ENCODE peak calls at places on chromosomes 7 and 10, in four cellular contexts. One of them, this sample, is unnamed.

GRCh38 chr7:152411389-152411788 is 24.4 kb downstream of the KMT2C start:
- DNase-seq in K562: peak
- DNase-seq in HepG2: no peak
- DNase-seq in GM12878: no peak
- DNase-seq in this sample: peak

GRCh38 chr7:148185050-148185449 is 405.5 kb upstream of the C7orf33 start:
- DNase-seq in K562: no peak
- DNase-seq in HepG2: no peak
- DNase-seq in GM12878: no peak
- DNase-seq in this sample: no peak

GRCh38 chr7:66837007-66837406 is 84.0 kb upstream of the TMEM248 start:
- DNase-seq in K562: peak
- DNase-seq in HepG2: peak
- DNase-seq in GM12878: no peak
- DNase-seq in this sample: no peak

GRCh38 chr7:114986181-114986800 is 64.4 kb downstream of the MDFIC start:
- DNase-seq in K562: no peak
- DNase-seq in HepG2: no peak
- DNase-seq in GM12878: no peak
- DNase-seq in this sample: no peak

GRCh38 chr7:142391191-142391992 is 133.5 kb upstream of the PRSS58 start:
- DNase-seq in K562: peak
- DNase-seq in HepG2: no peak
- DNase-seq in GM12878: no peak
- DNase-seq in this sample: peak

GRCh38 chr10:69866688-69867461 is 65.2 kb downstream of the COL13A1 start:
- DNase-seq in K562: no peak
- DNase-seq in HepG2: no peak
- DNase-seq in GM12878: no peak
- DNase-seq in this sample: no peak

GRCh38 chr10:3238115-3238871 is 65.7 kb upstream of the PITRM1 start:
- DNase-seq in K562: no peak
- DNase-seq in HepG2: no peak
- DNase-seq in GM12878: no peak
- DNase-seq in this sample: no peak

GRCh38 chr10:78361031-78361430 is 327.4 kb downstream of the RPS24 start:
- DNase-seq in K562: no peak
- DNase-seq in HepG2: no peak
- DNase-seq in GM12878: no peak
- DNase-seq in this sample: no peak

GRCh38 chr10:131930150-131930549 is 29.3 kb downstream of the PPP2R2D start:
- DNase-seq in K562: no peak
- DNase-seq in HepG2: no peak
- DNase-seq in GM12878: no peak
- DNase-seq in this sample: no peak

GRCh38 chr10:123213192-123213591 is 59.0 kb downstream of the BUB3 start:
- DNase-seq in K562: peak
- DNase-seq in HepG2: no peak
- DNase-seq in GM12878: no peak
- DNase-seq in this sample: no peak

GRCh38 chr7:45162943-45163691 is 5.5 kb downstream of the RAMP3 start:
- DNase-seq in K562: no peak
- DNase-seq in HepG2: no peak
- DNase-seq in GM12878: no peak
- DNase-seq in this sample: no peak

GRCh38 chr7:93315896-93316295 is 83.7 kb downstream of the VPS50 start:
- DNase-seq in K562: no peak
- DNase-seq in HepG2: no peak
- DNase-seq in GM12878: no peak
- DNase-seq in this sample: no peak

GRCh38 chr7:105675873-105676484 is 94.7 kb upstream of the EFCAB10 start:
- DNase-seq in K562: no peak
- DNase-seq in HepG2: no peak
- DNase-seq in GM12878: no peak
- DNase-seq in this sample: no peak

GRCh38 chr10:70106958-70107791 is 25.4 kb downstream of the AIFM2 start:
- DNase-seq in K562: peak
- DNase-seq in HepG2: peak
- DNase-seq in GM12878: peak
- DNase-seq in this sample: peak

GRCh38 chr10:631266-631665 is 58.2 kb downstream of the DIP2C start:
- DNase-seq in K562: no peak
- DNase-seq in HepG2: no peak
- DNase-seq in GM12878: no peak
- DNase-seq in this sample: no peak

GRCh38 chr10:103682042-103682441 is 173.3 kb downstream of the SH3PXD2A start:
- DNase-seq in K562: no peak
- DNase-seq in HepG2: no peak
- DNase-seq in GM12878: no peak
- DNase-seq in this sample: no peak

GRCh38 chr7:38292442-38292841 is 19.0 kb upstream of the TARP start:
- DNase-seq in K562: no peak
- DNase-seq in HepG2: no peak
- DNase-seq in GM12878: no peak
- DNase-seq in this sample: no peak

GRCh38 chr7:142528608-142529408 is 220.5 kb upstream of the PRSS1 start:
- DNase-seq in K562: no peak
- DNase-seq in HepG2: no peak
- DNase-seq in GM12878: no peak
- DNase-seq in this sample: peak

GRCh38 chr7:128739990-128740682 is 977 bp downstream of the CALU start:
- DNase-seq in K562: no peak
- DNase-seq in HepG2: no peak
- DNase-seq in GM12878: no peak
- DNase-seq in this sample: no peak

GRCh38 chr10:112724404-112724991 is 225.5 kb upstream of the TCF7L2 start:
- DNase-seq in K562: no peak
- DNase-seq in HepG2: peak
- DNase-seq in GM12878: no peak
- DNase-seq in this sample: peak

GRCh38 chr7:79137942-79138341 is 315.5 kb downstream of the MAGI2 start:
- DNase-seq in K562: no peak
- DNase-seq in HepG2: no peak
- DNase-seq in GM12878: no peak
- DNase-seq in this sample: no peak

GRCh38 chr10:91652364-91652763 is 19.5 kb upstream of the PPP1R3C start:
- DNase-seq in K562: no peak
- DNase-seq in HepG2: peak
- DNase-seq in GM12878: no peak
- DNase-seq in this sample: no peak

GRCh38 chr10:15548331-15548730 is 171.4 kb downstream of the ITGA8 start:
- DNase-seq in K562: no peak
- DNase-seq in HepG2: no peak
- DNase-seq in GM12878: no peak
- DNase-seq in this sample: no peak
- TF ChIP-seq FOXK2 in K562: no peak
- TF ChIP-seq FOXK2 in HepG2: no peak
- TF ChIP-seq FOXK2 in GM12878: no peak
- TF ChIP-seq FOXK2 in this sample: no peak

GRCh38 chr10:20596065-20596760 is 300.9 kb downstream of the NEBL start:
- DNase-seq in K562: no peak
- DNase-seq in HepG2: no peak
- DNase-seq in GM12878: no peak
- DNase-seq in this sample: no peak
- TF ChIP-seq FOXM1 in K562: no peak
- TF ChIP-seq FOXM1 in HepG2: no peak
- TF ChIP-seq FOXM1 in GM12878: no peak
- TF ChIP-seq FOXM1 in this sample: no peak

GRCh38 chr7:103905997-103906396 is 83.5 kb downstream of the RELN start:
- DNase-seq in K562: no peak
- DNase-seq in HepG2: no peak
- DNase-seq in GM12878: no peak
- DNase-seq in this sample: no peak

DNA sequence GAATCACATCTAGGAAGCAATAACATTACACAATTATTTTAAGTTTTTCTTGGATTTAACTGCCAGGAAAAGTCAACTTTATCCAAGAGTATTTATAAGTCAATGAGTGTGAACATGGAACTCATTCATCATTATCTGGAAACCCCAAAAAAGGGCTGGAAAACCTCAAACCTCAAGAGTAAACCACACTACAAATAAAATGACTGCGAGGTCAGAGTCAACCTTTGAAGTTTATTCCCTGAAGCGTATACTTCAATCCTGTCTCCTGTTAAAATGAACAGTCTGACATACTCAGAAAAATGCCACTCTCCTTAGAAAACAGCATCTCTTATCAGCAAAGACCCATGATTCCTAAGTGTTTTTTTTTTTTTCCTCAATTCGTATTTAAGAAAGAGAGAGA is 86.5 kb downstream of the RELN start:
- DNase-seq in K562: no peak
- DNase-seq in HepG2: no peak
- DNase-seq in GM12878: no peak
- DNase-seq in this sample: no peak
- TF ChIP-seq FOXK2 in K562: no peak
- TF ChIP-seq FOXK2 in HepG2: no peak
- TF ChIP-seq FOXK2 in GM12878: no peak
- TF ChIP-seq FOXK2 in this sample: no peak

GRCh38 chr7:6630007-6630849 is 6.9 kb upstream of the ZNF316 start:
- DNase-seq in K562: no peak
- DNase-seq in HepG2: no peak
- DNase-seq in GM12878: no peak
- DNase-seq in this sample: no peak

GRCh38 chr7:6631605-6632004 is 5.5 kb upstream of the ZNF316 start:
- DNase-seq in K562: no peak
- DNase-seq in HepG2: no peak
- DNase-seq in GM12878: no peak
- DNase-seq in this sample: no peak

GRCh38 chr7:6623589-6624245 is 8.3 kb downstream of the ZNF853 start:
- DNase-seq in K562: no peak
- DNase-seq in HepG2: no peak
- DNase-seq in GM12878: no peak
- DNase-seq in this sample: no peak

GRCh38 chr7:6624246-6624611 is 8.8 kb downstream of the ZNF853 start:
- DNase-seq in K562: no peak
- DNase-seq in HepG2: no peak
- DNase-seq in GM12878: no peak
- DNase-seq in this sample: no peak

GRCh38 chr7:6628045-6628444 is 9.1 kb upstream of the ZNF316 start:
- DNase-seq in K562: no peak
- DNase-seq in HepG2: no peak
- DNase-seq in GM12878: no peak
- DNase-seq in this sample: no peak
- TF ChIP-seq FOXM1 in K562: no peak
- TF ChIP-seq FOXM1 in HepG2: no peak
- TF ChIP-seq FOXM1 in GM12878: no peak
- TF ChIP-seq FOXM1 in this sample: no peak

DNA sequence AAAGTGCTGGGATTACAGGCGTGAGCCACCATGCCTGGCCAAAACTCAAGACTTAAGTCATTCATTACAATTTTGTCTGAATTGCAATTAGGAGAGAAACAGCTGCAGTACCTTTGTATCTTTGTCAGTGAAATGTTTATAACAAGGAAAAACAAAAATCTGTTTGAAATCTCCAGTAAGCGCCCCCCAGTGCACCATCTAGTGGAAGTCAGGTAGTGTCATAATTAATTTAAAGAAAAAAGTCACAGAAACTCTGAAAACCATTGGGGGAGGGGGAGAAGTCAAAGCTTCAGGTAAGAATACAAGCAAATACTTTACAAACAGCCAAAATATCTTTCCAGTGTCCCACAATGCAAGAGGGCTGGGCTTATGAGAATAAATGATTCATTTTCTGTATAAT is 2.8 kb downstream of the MPP7 start:
- DNase-seq in K562: peak
- DNase-seq in HepG2: no peak
- DNase-seq in GM12878: no peak
- DNase-seq in this sample: no peak
- TF ChIP-seq FOXK2 in K562: no peak
- TF ChIP-seq FOXK2 in HepG2: no peak
- TF ChIP-seq FOXK2 in GM12878: no peak
- TF ChIP-seq FOXK2 in this sample: no peak

DNA sequence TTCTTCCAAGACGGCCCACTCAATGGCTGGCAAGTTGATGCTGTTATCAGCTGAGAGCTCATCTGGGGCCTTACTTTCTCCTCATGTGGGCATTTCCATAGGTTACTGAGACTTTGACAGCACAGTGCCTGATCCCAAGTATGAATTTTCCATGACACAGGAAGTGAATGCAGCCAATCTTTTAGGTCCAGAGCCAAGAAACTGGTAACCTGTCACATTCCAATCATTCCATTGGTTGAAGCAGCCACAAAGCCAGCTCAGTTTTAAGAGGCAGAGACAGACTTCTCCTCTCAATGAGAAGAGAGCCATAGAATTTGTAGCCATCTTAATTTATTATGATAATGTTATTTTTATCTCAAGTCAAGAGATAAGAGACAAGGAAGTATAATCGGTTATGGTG is 775.5 kb downstream of the CNTNAP2 start:
- DNase-seq in K562: no peak
- DNase-seq in HepG2: no peak
- DNase-seq in GM12878: no peak
- DNase-seq in this sample: no peak
- TF ChIP-seq FOXM1 in K562: no peak
- TF ChIP-seq FOXM1 in HepG2: no peak
- TF ChIP-seq FOXM1 in GM12878: no peak
- TF ChIP-seq FOXM1 in this sample: no peak

GRCh38 chr10:5046410-5046809 is 42.8 kb upstream of the AKR1C2 start:
- DNase-seq in K562: no peak
- DNase-seq in HepG2: no peak
- DNase-seq in GM12878: no peak
- DNase-seq in this sample: no peak
- TF ChIP-seq FOXK2 in K562: no peak
- TF ChIP-seq FOXK2 in HepG2: no peak
- TF ChIP-seq FOXK2 in GM12878: no peak
- TF ChIP-seq FOXK2 in this sample: no peak

DNA sequence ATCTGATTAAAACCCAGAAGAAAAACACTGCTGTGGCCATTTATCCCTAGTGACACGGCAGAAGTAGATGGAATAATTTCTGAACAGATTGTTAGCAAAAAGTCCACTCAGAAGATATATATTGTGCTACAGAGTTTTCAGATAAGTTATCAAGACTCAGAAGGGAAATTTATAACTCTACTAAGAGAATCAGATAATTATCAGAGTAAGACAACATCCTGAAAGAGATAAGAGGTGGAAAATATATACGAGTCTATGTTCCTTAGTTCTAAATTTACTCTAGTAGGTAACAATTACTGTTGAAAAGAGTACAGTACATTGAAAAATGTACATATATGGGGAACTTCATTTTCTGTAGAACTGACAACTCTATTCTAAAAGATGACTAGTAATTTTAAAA is 176.7 kb downstream of the GNAI1 start:
- DNase-seq in K562: no peak
- DNase-seq in HepG2: no peak
- DNase-seq in GM12878: no peak
- DNase-seq in this sample: no peak
- TF ChIP-seq FOXM1 in K562: no peak
- TF ChIP-seq FOXM1 in HepG2: no peak
- TF ChIP-seq FOXM1 in GM12878: no peak
- TF ChIP-seq FOXM1 in this sample: no peak

This sample was measured in HEK293T.